ENCODE peak calls at places on chromosomes 1 and 21, in seven cellular contexts. W is left ventricle myocardium inferior; Q is AG08396; F is central memory CD8-positive, alpha-beta T cell; G is stomach; Z is hypothalamus; N is iris pigment epithelial cell. P is an unnamed sample.

GRCh38 chr1:154502742-154503111 is 515 bp upstream of the SHE start:
- DNase-seq in W (peak), Q (no peak), F (no peak), G (no peak), Z (no peak), N (no peak), P (no peak)

GRCh38 chr1:33470495-33471012 is 1.9 kb upstream of the ZSCAN20 start:
- DNase-seq in W (peak), Q (peak), F (peak), G (peak), Z (peak), N (peak), P (peak)

GRCh38 chr1:231527586-231528174 is 789 bp upstream of the TSNAX start:
- DNase-seq in W (no peak), Q (no peak), F (no peak), G (no peak), Z (no peak), N (no peak), P (no peak)

GRCh38 chr1:154403300-154403943 is 1.7 kb upstream of the IL6R start:
- DNase-seq in W (no peak), Q (no peak), F (no peak), G (no peak), Z (peak), N (no peak), P (no peak)

GRCh38 chr1:165073402-165074007 is 283.0 kb downstream of the LMX1A start:
- DNase-seq in W (no peak), Q (peak), F (no peak), G (no peak), Z (peak), N (peak), P (peak)

GRCh38 chr1:15836772-15837669 is 10.5 kb upstream of the SPEN start:
- DNase-seq in W (peak), Q (no peak), F (peak), G (peak), Z (peak), N (no peak), P (no peak)

GRCh38 chr1:172724746-172725613 is 66.1 kb downstream of the FASLG start:
- DNase-seq in W (no peak), Q (no peak), F (no peak), G (no peak), Z (no peak), N (no peak), P (no peak)

GRCh38 chr21:42003051-42003461 is 7.1 kb downstream of the ZBTB21 start:
- DNase-seq in W (no peak), Q (no peak), F (no peak), G (no peak), Z (no peak), N (peak), P (peak)

GRCh38 chr21:32044205-32044874 is 171.5 kb downstream of the HUNK start:
- DNase-seq in W (no peak), Q (no peak), F (no peak), G (no peak), Z (no peak), N (no peak), P (no peak)

GRCh38 chr1:33634806-33635205 is 162.4 kb downstream of the ZSCAN20 start:
- DNase-seq in W (peak), Q (peak), F (no peak), G (peak), Z (peak), N (peak), P (peak)

GRCh38 chr1:63861055-63861691 is 87.4 kb downstream of the ROR1 start:
- DNase-seq in W (no peak), Q (no peak), F (no peak), G (no peak), Z (no peak), N (no peak), P (no peak)

GRCh38 chr1:165912638-165913037 is 85.2 kb downstream of the UCK2 start:
- DNase-seq in W (no peak), Q (no peak), F (no peak), G (no peak), Z (no peak), N (no peak), P (no peak)

GRCh38 chr1:217117973-217118465 is 394.8 kb upstream of the ESRRG start:
- DNase-seq in W (no peak), Q (no peak), F (no peak), G (no peak), Z (no peak), N (no peak), P (no peak)

GRCh38 chr1:42927274-42927841 is 31.3 kb downstream of the SLC2A1 start:
- DNase-seq in W (no peak), Q (no peak), F (no peak), G (no peak), Z (no peak), N (no peak), P (no peak)

GRCh38 chr21:45317401-45318145 is 29.9 kb upstream of the POFUT2 start:
- DNase-seq in W (peak), Q (peak), F (no peak), G (no peak), Z (no peak), N (peak), P (peak)

GRCh38 chr21:42460391-42461184 is 35.4 kb downstream of the RSPH1 start:
- DNase-seq in W (no peak), Q (no peak), F (no peak), G (no peak), Z (no peak), N (no peak), P (no peak)

GRCh38 chr21:42735944-42736343 is 82.5 kb downstream of the PDE9A start:
- DNase-seq in W (no peak), Q (no peak), F (no peak), G (no peak), Z (no peak), N (no peak), P (no peak)

GRCh38 chr1:7459915-7460314 is 311.2 kb upstream of the VAMP3 start:
- DNase-seq in W (no peak), Q (no peak), F (no peak), G (no peak), Z (no peak), N (no peak), P (no peak)

GRCh38 chr1:74775735-74776134 is 42.8 kb downstream of the TYW3 start:
- DNase-seq in W (no peak), Q (no peak), F (no peak), G (no peak), Z (no peak), N (no peak), P (peak)

GRCh38 chr1:217369271-217369981 is 261.5 kb downstream of the GPATCH2 start:
- DNase-seq in W (no peak), Q (no peak), F (no peak), G (no peak), Z (no peak), N (peak), P (no peak)

GRCh38 chr1:3336641-3337621 is 117.5 kb upstream of the ARHGEF16 start:
- DNase-seq in W (no peak), Q (no peak), F (no peak), G (no peak), Z (no peak), N (no peak), P (no peak)

GRCh38 chr1:213457097-213457680 is 406.1 kb downstream of the RPS6KC1 start:
- DNase-seq in W (peak), Q (no peak), F (no peak), G (no peak), Z (peak), N (no peak), P (no peak)